ENCODE peak calls at places on chromosomes 4 and X, in five cellular contexts. One of them, this sample, is unnamed.
A peak's percentile ranks its signal among the peaks of the same experiment; 100 is the strongest.

GRCh38 chr4:56627985-56628384 is 53.1 kb downstream of the HOPX start:
- DNase-seq in endodermal cell: no peak
- DNase-seq in cardiac fibroblast: no peak
- DNase-seq in astrocyte: peak; percentile 32
- DNase-seq in AG04450: no peak
- DNase-seq in this sample: no peak

GRCh38 chr4:17869327-17869726 is 58.5 kb downstream of the NCAPG start:
- DNase-seq in cardiac fibroblast: no peak
- DNase-seq in astrocyte: no peak
- DNase-seq in AG04450: peak; percentile 37
- DNase-seq in endodermal cell: no peak
- DNase-seq in this sample: no peak

GRCh38 chrX:104679175-104679574 is 113.2 kb downstream of the IL1RAPL2 start:
- DNase-seq in endodermal cell: no peak
- DNase-seq in AG04450: no peak
- DNase-seq in cardiac fibroblast: no peak
- DNase-seq in astrocyte: no peak
- DNase-seq in this sample: no peak

GRCh38 chr4:83113429-83113786 is 1.1 kb downstream of the PLAC8 start:
- DNase-seq in cardiac fibroblast: no peak
- DNase-seq in endodermal cell: no peak
- DNase-seq in astrocyte: no peak
- DNase-seq in AG04450: no peak
- DNase-seq in this sample: no peak

GRCh38 chr4:39429476-39430310 is 23.0 kb downstream of the KLB start:
- DNase-seq in astrocyte: no peak
- DNase-seq in endodermal cell: no peak
- DNase-seq in cardiac fibroblast: no peak
- DNase-seq in AG04450: no peak
- DNase-seq in this sample: no peak

GRCh38 chr4:76310683-76311082 is 4.2 kb downstream of the STBD1 start:
- DNase-seq in astrocyte: no peak
- DNase-seq in endodermal cell: no peak
- DNase-seq in AG04450: no peak
- DNase-seq in cardiac fibroblast: no peak
- DNase-seq in this sample: no peak

GRCh38 chr4:108834787-108835384 is 72.0 kb upstream of the ETNPPL start:
- DNase-seq in astrocyte: peak; percentile 46
- DNase-seq in cardiac fibroblast: peak; percentile 76
- DNase-seq in endodermal cell: no peak
- DNase-seq in AG04450: peak; percentile 32
- DNase-seq in this sample: peak; percentile 75

GRCh38 chr4:38189445-38189844 is 229.2 kb downstream of the PTTG2 start:
- DNase-seq in AG04450: peak; percentile 65
- DNase-seq in endodermal cell: no peak
- DNase-seq in astrocyte: peak; percentile 83
- DNase-seq in cardiac fibroblast: peak; percentile 91
- DNase-seq in this sample: no peak

GRCh38 chr4:154595807-154596206 is 5.3 kb upstream of the FGA start:
- DNase-seq in cardiac fibroblast: peak; percentile 8
- DNase-seq in endodermal cell: no peak
- DNase-seq in AG04450: no peak
- DNase-seq in astrocyte: peak; percentile 84
- DNase-seq in this sample: no peak

GRCh38 chr4:114116861-114117260 is 137.4 kb upstream of the ARSJ start:
- DNase-seq in cardiac fibroblast: no peak
- DNase-seq in AG04450: no peak
- DNase-seq in astrocyte: no peak
- DNase-seq in endodermal cell: no peak
- DNase-seq in this sample: no peak

GRCh38 chr4:61086357-61086756 is 113.8 kb upstream of the ADGRL3 start:
- DNase-seq in AG04450: no peak
- DNase-seq in cardiac fibroblast: no peak
- DNase-seq in endodermal cell: no peak
- DNase-seq in astrocyte: no peak
- DNase-seq in this sample: no peak

GRCh38 chr4:28788929-28789490 is 1928.4 kb downstream of the STIM2 start:
- DNase-seq in astrocyte: no peak
- DNase-seq in cardiac fibroblast: no peak
- DNase-seq in AG04450: no peak
- DNase-seq in endodermal cell: no peak
- DNase-seq in this sample: no peak

GRCh38 chrX:63426519-63426918 is 75.4 kb upstream of the SPIN4 start:
- DNase-seq in astrocyte: no peak
- DNase-seq in cardiac fibroblast: no peak
- DNase-seq in endodermal cell: peak; percentile 63
- DNase-seq in AG04450: no peak
- DNase-seq in this sample: no peak

GRCh38 chr4:186013404-186014186 is 55.4 kb upstream of the TLR3 start:
- DNase-seq in astrocyte: no peak
- DNase-seq in AG04450: no peak
- DNase-seq in cardiac fibroblast: no peak
- DNase-seq in endodermal cell: no peak
- DNase-seq in this sample: no peak

GRCh38 chr4:8350326-8350725 is 80.8 kb downstream of the HTRA3 start:
- DNase-seq in endodermal cell: no peak
- DNase-seq in AG04450: no peak
- DNase-seq in cardiac fibroblast: no peak
- DNase-seq in astrocyte: no peak
- DNase-seq in this sample: no peak

GRCh38 chr4:152398060-152398459 is 137.8 kb downstream of the FBXW7 start:
- DNase-seq in astrocyte: no peak
- DNase-seq in cardiac fibroblast: peak; percentile 41
- DNase-seq in endodermal cell: no peak
- DNase-seq in AG04450: no peak
- DNase-seq in this sample: peak; percentile 51

GRCh38 chrX:3271485-3272186 is 74.8 kb downstream of the MXRA5 start:
- DNase-seq in cardiac fibroblast: peak; percentile 76
- DNase-seq in astrocyte: peak; percentile 95
- DNase-seq in endodermal cell: no peak
- DNase-seq in AG04450: no peak
- DNase-seq in this sample: peak; percentile 57

GRCh38 chr4:145618210-145618911 is 824 bp upstream of the MMAA start:
- DNase-seq in endodermal cell: no peak
- DNase-seq in astrocyte: no peak
- DNase-seq in cardiac fibroblast: peak; percentile 27
- DNase-seq in AG04450: no peak
- DNase-seq in this sample: peak; percentile 38

GRCh38 chrX:150869450-150869849 is 29.0 kb downstream of the CD99L2 start:
- DNase-seq in endodermal cell: no peak
- DNase-seq in AG04450: no peak
- DNase-seq in cardiac fibroblast: no peak
- DNase-seq in astrocyte: no peak
- DNase-seq in this sample: no peak

GRCh38 chr4:140141196-140141845 is 12.7 kb downstream of the MAML3 start:
- DNase-seq in endodermal cell: no peak
- DNase-seq in astrocyte: no peak
- DNase-seq in cardiac fibroblast: no peak
- DNase-seq in AG04450: no peak
- DNase-seq in this sample: no peak

GRCh38 chr4:46656071-46656470 is 253.0 kb downstream of the COX7B2 start:
- DNase-seq in endodermal cell: no peak
- DNase-seq in astrocyte: no peak
- DNase-seq in AG04450: no peak
- DNase-seq in cardiac fibroblast: no peak
- DNase-seq in this sample: no peak

GRCh38 chr4:124641715-124642380 is 70.7 kb downstream of the ANKRD50 start:
- DNase-seq in endodermal cell: no peak
- DNase-seq in cardiac fibroblast: peak; percentile 96
- DNase-seq in astrocyte: peak; percentile 90
- DNase-seq in AG04450: peak; percentile 48
- DNase-seq in this sample: peak; percentile 71

GRCh38 chr4:3444351-3445110 is 2.8 kb downstream of the HGFAC start:
- DNase-seq in cardiac fibroblast: no peak
- DNase-seq in endodermal cell: no peak
- DNase-seq in astrocyte: no peak
- DNase-seq in AG04450: no peak
- DNase-seq in this sample: no peak

GRCh38 chr4:106681381-106681921 is 312.9 kb upstream of the GIMD1 start:
- DNase-seq in cardiac fibroblast: no peak
- DNase-seq in AG04450: no peak
- DNase-seq in astrocyte: no peak
- DNase-seq in endodermal cell: no peak
- DNase-seq in this sample: no peak

GRCh38 chrX:79167437-79167836 is 22.9 kb downstream of the GPR174 start:
- DNase-seq in endodermal cell: no peak
- DNase-seq in astrocyte: no peak
- DNase-seq in cardiac fibroblast: no peak
- DNase-seq in AG04450: no peak
- DNase-seq in this sample: peak; percentile 50

GRCh38 chr4:84917087-84917821 is 49.2 kb downstream of the WDFY3 start:
- DNase-seq in astrocyte: no peak
- DNase-seq in cardiac fibroblast: no peak
- DNase-seq in AG04450: no peak
- DNase-seq in endodermal cell: no peak
- DNase-seq in this sample: no peak

GRCh38 chrX:53262918-53263394 is 18.4 kb downstream of the IQSEC2 start:
- DNase-seq in cardiac fibroblast: peak; percentile 72
- DNase-seq in endodermal cell: no peak
- DNase-seq in astrocyte: peak; percentile 56
- DNase-seq in AG04450: no peak
- DNase-seq in this sample: no peak

GRCh38 chr4:74624351-74625151 is 169.8 kb downstream of the BTC start:
- DNase-seq in endodermal cell: no peak
- DNase-seq in AG04450: peak; percentile 81
- DNase-seq in astrocyte: peak; percentile 95
- DNase-seq in cardiac fibroblast: peak; percentile 97
- DNase-seq in this sample: no peak

This sample was measured in A673.